ENCODE peak calls at places on chromosome 11, in eight cellular contexts. H is Caco-2; A is sigmoid colon; E is heart right ventricle; F is CD8-positive, alpha-beta T cell; G is cardiac muscle cell; B is osteoblast; M is fibroblast of lung. Z is an unnamed sample. For H3K36me3, the result is how much of the 10 kb centered on the place peaks cover.

GRCh38 chr11:90218606-90219005 is 4.2 kb downstream of the CHORDC1 start:
- DNase-seq in F (no peak), B (no peak), G (peak), M (no peak), A (no peak), H (peak), E (peak), Z (no peak)

GRCh38 chr11:8927233-8927632 is 5.5 kb downstream of the C11orf16 start:
- DNase-seq in A (no peak), H (no peak), E (no peak), G (no peak), M (no peak), F (no peak), B (no peak), Z (no peak)

GRCh38 chr11:110758012-110758411 is 45.8 kb upstream of the ARHGAP20 start:
- DNase-seq in F (no peak), E (no peak), M (peak), A (no peak), H (no peak), G (no peak), B (no peak), Z (no peak)

GRCh38 chr11:62124186-62125113 is 639 bp downstream of the INCENP start:
- DNase-seq in F (no peak), A (peak), G (peak), M (peak), E (no peak), H (no peak), B (peak), Z (no peak)

GRCh38 chr11:113447621-113448310 is 27.4 kb downstream of the DRD2 start:
- DNase-seq in M (no peak), G (no peak), H (no peak), E (no peak), A (no peak), F (no peak), B (peak), Z (no peak)

GRCh38 chr11:119169272-119169719 is 771 bp downstream of the NLRX1 start:
- DNase-seq in E (peak), H (no peak), A (peak), M (peak), B (peak), F (no peak), G (peak), Z (no peak)

GRCh38 chr11:19972637-19973036 is 187.6 kb downstream of the DBX1 start:
- DNase-seq in F (no peak), B (no peak), M (no peak), H (no peak), A (no peak), E (no peak), G (no peak), Z (no peak)

GRCh38 chr11:107387666-107388065 is 70.0 kb downstream of the CWF19L2 start:
- DNase-seq in F (no peak), E (no peak), M (no peak), A (no peak), G (no peak), H (no peak), B (no peak), Z (no peak)

GRCh38 chr11:86574493-86575207 is 97.8 kb downstream of the ME3 start:
- DNase-seq in A (no peak), G (no peak), E (no peak), H (no peak), F (no peak), M (no peak), B (no peak), Z (no peak)

GRCh38 chr11:114077482-114078305 is 18.2 kb downstream of the ZBTB16 start:
- DNase-seq in H (peak), M (no peak), B (no peak), F (peak), E (no peak), A (peak), G (no peak), Z (no peak)

GRCh38 chr11:2982214-2982613 is 9.9 kb downstream of the NAP1L4 start:
- DNase-seq in B (no peak), G (no peak), F (no peak), H (no peak), E (no peak), M (peak), A (no peak), Z (no peak)

GRCh38 chr11:112828433-112828832 is 132.8 kb upstream of the NCAM1 start:
- DNase-seq in F (no peak), G (no peak), A (no peak), E (no peak), B (no peak), M (no peak), H (no peak), Z (no peak)

GRCh38 chr11:115670538-115671200 is 166.5 kb upstream of the CADM1 start:
- DNase-seq in M (no peak), F (no peak), E (no peak), B (no peak), G (no peak), A (no peak), H (no peak), Z (no peak)

GRCh38 chr11:37718431-37718999 is 1120.5 kb upstream of the RAG2 start:
- DNase-seq in B (no peak), F (no peak), A (no peak), G (no peak), E (no peak), H (no peak), M (peak), Z (no peak)

GRCh38 chr11:11251394-11251970 is 101.6 kb downstream of the CSNK2A3 start:
- DNase-seq in B (no peak), H (no peak), M (no peak), F (no peak), E (no peak), G (no peak), A (no peak), Z (no peak)

GRCh38 chr11:95596011-95596489 is 193.5 kb downstream of the FAM76B start:
- DNase-seq in E (no peak), A (no peak), M (peak), G (peak), H (no peak), F (no peak), B (no peak), Z (no peak)

GRCh38 chr11:131770801-131771200 is 400.4 kb downstream of the NTM start:
- DNase-seq in F (no peak), M (peak), H (no peak), G (no peak), A (no peak), B (no peak), E (no peak), Z (no peak)

GRCh38 chr11:69239320-69240040 is 54.5 kb upstream of the MYEOV start:
- DNase-seq in A (peak), E (no peak), B (no peak), G (no peak), H (peak), M (no peak), F (no peak), Z (no peak)

GRCh38 chr11:111814567-111814966 is 48.4 kb upstream of the PPP2R1B start:
- DNase-seq in A (no peak), H (no peak), E (no peak), G (no peak), B (peak), F (no peak), M (peak), Z (peak)

GRCh38 chr11:113204280-113204679 is 110.1 kb upstream of the TTC12 start:
- DNase-seq in M (no peak), H (no peak), G (no peak), E (no peak), A (no peak), B (peak), F (no peak), Z (no peak)

GRCh38 chr11:95337175-95337957 is 106.4 kb upstream of the SESN3 start:
- DNase-seq in H (no peak), E (peak), A (peak), M (peak), B (no peak), G (peak), F (no peak), Z (no peak)

GRCh38 chr11:35275808-35276170 is 136.8 kb downstream of the CD44 start:
- DNase-seq in M (no peak), G (no peak), H (no peak), F (no peak), E (no peak), B (no peak), A (no peak), Z (no peak)

GRCh38 chr11:118572075-118572913 is at the start of gene ARCN1:
- DNase-seq in M (peak), F (peak), B (peak), G (peak), H (peak), E (peak), A (peak), Z (no peak)

GRCh38 chr11:129277216-129277838 is 85.2 kb upstream of the ARHGAP32 start:
- DNase-seq in M (no peak), B (peak), E (no peak), H (no peak), A (no peak), F (no peak), G (peak), Z (no peak)

GRCh38 chr11:64848779-64849599 is 4.5 kb upstream of the CDC42BPG start:
- DNase-seq in F (peak), G (no peak), B (no peak), E (no peak), H (no peak), A (no peak), M (no peak), Z (no peak)

GRCh38 chr11:70493891-70494290 is 95.6 kb downstream of the CTTN start:
- DNase-seq in H (peak), B (peak), F (no peak), M (no peak), G (no peak), A (peak), E (no peak), Z (no peak)

GRCh38 chr11:112613051-112613972 is 347.9 kb upstream of the NCAM1 start:
- DNase-seq in B (peak), H (no peak), A (no peak), E (no peak), F (no peak), G (no peak), M (no peak), Z (peak)

GRCh38 chr11:86636275-86636674 is 36.1 kb downstream of the ME3 start:
- DNase-seq in H (no peak), B (no peak), E (no peak), M (no peak), G (no peak), F (no peak), A (no peak), Z (no peak)

GRCh38 chr11:10663365-10663764 is 30.2 kb downstream of the IRAG1 start:
- DNase-seq in E (no peak), B (no peak), M (no peak), F (no peak), H (no peak), A (no peak), G (no peak), Z (no peak)

GRCh38 chr11:119417726-119418540 is 5.0 kb downstream of the THY1 start:
- DNase-seq in M (peak), E (no peak), H (no peak), F (no peak), B (peak), A (no peak), G (no peak), Z (peak)

GRCh38 chr11:119774180-119774763 is 45.3 kb upstream of the NECTIN1 start:
- DNase-seq in E (no peak), B (no peak), F (no peak), A (no peak), H (no peak), M (peak), G (peak), Z (no peak)

GRCh38 chr11:28833670-28834069 is 725.5 kb downstream of the METTL15 start:
- DNase-seq in H (no peak), G (no peak), E (no peak), A (no peak), B (no peak), M (peak), F (no peak), Z (peak)

GRCh38 chr11:64561984-64562722 is 28.9 kb upstream of the SLC22A12 start:
- DNase-seq in E (no peak), M (no peak), A (no peak), F (no peak), B (peak), G (no peak), H (no peak), Z (no peak)

GRCh38 chr11:118241191-118242098 is 10.7 kb downstream of the MPZL3 start:
- DNase-seq in A (no peak), H (peak), M (no peak), E (no peak), G (no peak), B (no peak), F (peak), Z (no peak)

GRCh38 chr11:92276773-92277172 is 52.2 kb downstream of the FAT3 start:
- DNase-seq in A (no peak), F (no peak), B (no peak), M (peak), H (no peak), E (no peak), G (no peak), Z (peak)

GRCh38 chr11:128893578-128894295 is 2.6 kb downstream of the KCNJ5 start:
- DNase-seq in M (no peak), E (no peak), B (no peak), G (no peak), H (no peak), A (peak), F (no peak), Z (no peak)

DNA sequence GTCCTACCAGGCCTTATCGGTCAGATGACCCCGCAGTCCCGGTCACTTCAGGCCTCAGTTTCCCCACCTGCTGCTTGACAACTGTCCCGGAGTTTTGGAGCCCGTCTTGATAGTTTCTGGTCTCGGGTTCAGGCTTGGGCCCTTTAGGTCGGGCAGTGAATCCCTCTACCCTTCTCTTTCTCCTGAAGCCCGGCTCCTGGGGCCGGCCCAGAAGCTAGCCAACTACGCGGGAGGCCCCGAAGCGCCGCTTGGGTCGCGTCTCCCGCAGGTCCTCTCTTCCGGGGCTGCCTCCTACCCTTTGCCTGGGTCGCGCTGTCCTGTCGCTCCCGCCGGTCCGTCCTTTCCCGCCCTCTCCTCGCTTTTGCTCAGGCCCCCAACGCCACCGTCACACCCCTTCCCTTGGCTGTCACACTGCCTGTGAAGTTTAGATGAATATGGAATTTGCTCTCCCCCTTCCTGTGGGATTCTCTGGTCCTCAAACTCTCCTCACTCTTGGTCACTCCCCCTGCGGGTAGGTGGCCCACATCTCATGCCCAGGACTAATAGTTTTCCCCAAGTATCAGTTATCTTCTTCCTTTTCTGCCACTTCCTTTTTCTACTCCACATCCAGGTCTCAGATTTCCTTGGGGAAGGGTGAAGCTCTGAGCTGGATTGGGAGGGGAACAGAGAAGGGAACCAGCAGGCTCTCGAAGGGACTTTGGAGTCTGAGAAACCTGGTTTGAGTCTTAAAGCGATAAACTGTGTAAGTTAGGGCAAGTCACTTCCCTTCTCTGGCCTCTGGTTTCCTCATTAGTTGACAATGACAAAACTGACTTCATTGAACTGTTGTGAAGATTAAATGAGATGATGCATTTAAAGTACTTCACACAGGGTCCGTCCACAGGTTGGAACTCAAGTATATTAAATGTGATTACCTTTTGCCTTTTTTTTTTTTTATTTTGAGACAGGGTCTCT is 791 bp downstream of the RAB1B start:
- DNase-seq in B (peak), H (peak), F (no peak), M (peak), G (peak), A (no peak), E (no peak), Z (no peak)
- TF ChIP-seq CTCF in B (peak), H (peak), F (no peak), M (peak), G (peak), A (no peak), E (peak), Z (peak)

GRCh38 chr11:82867495-82868082 is 32.6 kb downstream of the PRCP start:
- DNase-seq in A (peak), M (peak), G (peak), B (peak), H (peak), F (peak), E (no peak), Z (no peak)
- H3K4me3 ChIP-seq in A (peak), M (no peak), G (no peak), B (peak), H (no peak), F (no peak), E (peak), Z (no peak)

DNA sequence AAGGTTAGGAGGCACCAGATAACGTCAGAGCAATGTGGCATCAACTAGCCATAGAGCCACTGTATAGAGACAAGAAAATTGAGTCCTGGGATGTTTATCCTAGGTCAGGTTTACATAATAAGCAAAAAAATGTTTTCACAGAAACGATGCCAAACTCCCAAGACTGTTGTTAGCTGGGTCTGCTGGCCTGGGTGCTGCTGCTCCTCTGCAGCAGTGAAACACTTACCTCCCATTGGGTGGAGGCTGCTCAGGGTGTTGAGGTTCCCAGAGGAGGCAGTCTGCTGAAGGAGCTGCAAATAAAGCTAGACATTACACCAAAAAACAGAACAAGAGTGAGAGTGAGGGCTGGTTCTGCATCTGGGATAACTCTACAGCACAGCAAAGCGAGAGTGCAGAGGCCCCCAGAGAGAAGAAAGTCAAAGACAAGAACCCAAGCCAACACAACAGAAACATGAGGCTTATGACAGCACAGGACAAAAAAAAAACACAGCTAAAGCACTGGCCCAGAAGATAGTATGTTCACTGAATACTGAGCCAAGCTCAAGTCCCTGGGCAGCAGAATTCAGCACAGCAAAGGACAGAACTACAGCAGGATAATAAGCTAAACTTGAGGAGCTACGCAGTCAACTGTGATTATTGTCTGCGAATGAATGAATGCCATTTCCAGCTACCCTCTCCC is 29.9 kb upstream of the RAPSN start:
- DNase-seq in F (no peak), B (no peak), E (no peak), H (no peak), G (no peak), M (no peak), A (no peak), Z (no peak)
- H3K36me3 ChIP-seq in F (half or more), B (half or more), E (under half), H (under half), G (half or more), M (under half), A (half or more), Z (under half)

GRCh38 chr11:14455648-14456430 is 43.8 kb downstream of the COPB1 start:
- DNase-seq in M (peak), B (peak), H (no peak), F (no peak), A (no peak), E (no peak), G (no peak), Z (no peak)

GRCh38 chr11:14460147-14460546 is 39.5 kb downstream of the COPB1 start:
- DNase-seq in A (no peak), H (no peak), E (no peak), M (no peak), B (no peak), F (no peak), G (no peak), Z (no peak)

GRCh38 chr11:14458377-14458776 is 41.2 kb downstream of the COPB1 start:
- DNase-seq in A (no peak), H (no peak), E (no peak), F (no peak), B (no peak), G (no peak), M (no peak), Z (no peak)

GRCh38 chr11:14451825-14452224 is 47.8 kb downstream of the COPB1 start:
- DNase-seq in F (no peak), M (no peak), E (no peak), B (peak), H (no peak), G (no peak), A (no peak), Z (no peak)

DNA sequence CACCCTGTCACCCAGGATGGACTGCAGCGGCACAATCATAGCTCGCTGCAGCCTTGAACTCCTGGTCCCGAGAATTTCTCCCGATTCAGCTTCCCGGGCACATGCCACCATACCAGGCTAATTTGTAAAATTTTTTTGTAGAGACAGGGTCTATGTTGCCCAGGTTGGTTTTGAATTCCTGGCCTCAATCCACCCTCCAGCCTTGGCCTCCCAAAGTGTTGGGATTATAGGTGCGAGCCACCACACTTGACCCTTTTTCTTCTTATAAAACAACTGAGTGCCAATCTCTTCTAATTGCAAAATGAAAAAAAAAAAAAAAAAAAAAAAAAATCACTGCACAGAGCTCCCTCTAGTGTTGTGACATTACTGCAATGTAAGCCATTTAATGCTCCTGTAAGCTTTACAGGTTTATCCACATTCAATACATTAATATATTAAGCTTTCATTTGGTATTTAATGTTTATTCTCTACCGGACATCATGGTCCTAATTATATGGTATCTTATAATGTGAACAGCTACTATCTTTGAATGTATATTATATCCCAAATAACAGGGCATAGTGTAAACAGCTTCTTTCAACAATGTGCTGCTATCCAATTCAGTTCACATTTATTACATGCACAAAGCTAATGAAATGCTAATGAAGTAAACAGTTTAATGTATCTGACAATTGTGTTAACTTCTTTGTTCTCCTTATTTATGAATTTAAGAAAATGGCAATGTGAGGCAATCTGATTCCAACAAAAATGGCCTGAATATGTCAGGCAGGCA is 44.6 kb downstream of the COPB1 start:
- DNase-seq in F (no peak), B (no peak), H (no peak), A (no peak), G (peak), M (peak), E (no peak), Z (no peak)
- TF ChIP-seq CTCF in F (peak), B (peak), H (peak), A (peak), G (peak), M (peak), E (peak), Z (peak)